ENCODE peak calls at places on chromosomes 12 and 14, in six cellular contexts. B is IMR-90, X is H9, C is mesenchymal stem cell, S is neuronal stem cell, T is H1. K is an unnamed sample.
A peak's percentile ranks its signal among the peaks of the same experiment; 100 is the strongest.

GRCh38 chr12:116332705-116333380 is 55.4 kb upstream of the MED13L start:
- DNase-seq in B (no peak), X (no peak), C (no peak), S (peak; percentile 21), T (no peak), K (no peak)

GRCh38 chr12:103495783-103496456 is at the start of gene C12orf42:
- DNase-seq in B (no peak), X (peak; percentile 73), C (peak; percentile 11), S (peak; percentile 59), T (peak; percentile 76), K (peak; percentile 56)

GRCh38 chr12:16043480-16043879 is 132.3 kb downstream of the DERA start:
- DNase-seq in B (no peak), X (no peak), C (no peak), S (no peak), T (no peak), K (no peak)

GRCh38 chr12:122200541-122201175 is 2.9 kb upstream of the B3GNT4 start:
- DNase-seq in B (no peak), X (peak; percentile 61), C (no peak), S (no peak), T (no peak), K (no peak)

GRCh38 chr12:1318327-1319031 is 275.9 kb downstream of the FBXL14 start:
- DNase-seq in B (peak; percentile 31), X (peak; percentile 65), C (peak; percentile 33), S (peak; percentile 26), T (no peak), K (peak; percentile 93)

GRCh38 chr12:101891462-101891971 is 14.1 kb downstream of the DRAM1 start:
- DNase-seq in B (peak; percentile 95), X (no peak), C (peak; percentile 96), S (no peak), T (no peak), K (no peak)

GRCh38 chr12:127712561-127712960 is 554.4 kb upstream of the TMEM132C start:
- DNase-seq in B (no peak), X (no peak), C (no peak), S (no peak), T (no peak), K (no peak)

GRCh38 chr12:122306407-122306806 is 40.1 kb upstream of the VPS33A start:
- DNase-seq in B (no peak), X (peak; percentile 75), C (no peak), S (no peak), T (peak; percentile 47), K (peak; percentile 71)

GRCh38 chr14:52131640-52132320 is 62.9 kb upstream of the NID2 start:
- DNase-seq in B (peak; percentile 96), X (peak; percentile 86), C (peak; percentile 93), S (peak; percentile 69), T (peak; percentile 84), K (peak; percentile 92)

GRCh38 chr14:71665157-71665556 is 267.1 kb upstream of the RGS6 start:
- DNase-seq in B (peak; percentile 89), X (no peak), C (peak; percentile 83), S (no peak), T (no peak), K (no peak)

GRCh38 chr12:93677195-93678064 is at the start of gene CRADD:
- DNase-seq in B (peak; percentile 99), X (peak; percentile 95), C (peak; percentile 98), S (peak; percentile 92), T (peak; percentile 82), K (peak; percentile 99)

GRCh38 chr12:44874981-44875416 is 1.1 kb downstream of the NELL2 start:
- DNase-seq in B (no peak), X (peak; percentile 57), C (no peak), S (peak; percentile 37), T (peak; percentile 63), K (peak; percentile 67)

GRCh38 chr12:75859868-75860267 is 171.7 kb downstream of the PHLDA1 start:
- DNase-seq in B (peak; percentile 21), X (no peak), C (no peak), S (no peak), T (no peak), K (no peak)

GRCh38 chr14:63493246-63493645 is 49.9 kb downstream of the PPP2R5E start:
- DNase-seq in B (peak; percentile 33), X (no peak), C (no peak), S (peak; percentile 18), T (no peak), K (peak; percentile 76)

GRCh38 chr12:22473212-22473611 is 71.1 kb downstream of the C2CD5 start:
- DNase-seq in B (no peak), X (no peak), C (no peak), S (no peak), T (no peak), K (no peak)

GRCh38 chr14:58620011-58620410 is 17.8 kb upstream of the DACT1 start:
- DNase-seq in B (no peak), X (no peak), C (no peak), S (no peak), T (no peak), K (no peak)

GRCh38 chr14:33943081-33943480 is 7.8 kb downstream of the EGLN3 start:
- DNase-seq in B (no peak), X (no peak), C (no peak), S (no peak), T (no peak), K (no peak)

GRCh38 chr12:16393126-16393525 is 45.7 kb downstream of the MGST1 start:
- DNase-seq in B (no peak), X (no peak), C (no peak), S (no peak), T (no peak), K (no peak)

GRCh38 chr14:29743566-29743965 is 184.1 kb downstream of the PRKD1 start:
- DNase-seq in B (no peak), X (no peak), C (no peak), S (no peak), T (no peak), K (no peak)

GRCh38 chr12:77343291-77343690 is 277.9 kb upstream of the E2F7 start:
- DNase-seq in B (peak; percentile 46), X (no peak), C (no peak), S (no peak), T (no peak), K (no peak)

GRCh38 chr14:31441273-31442110 is 15.8 kb downstream of the DTD2 start:
- DNase-seq in B (peak; percentile 72), X (no peak), C (peak; percentile 37), S (no peak), T (no peak), K (no peak)

GRCh38 chr12:49019435-49020317 is 1.1 kb upstream of the PRKAG1 start:
- DNase-seq in B (peak; percentile 23), X (peak; percentile 75), C (peak; percentile 53), S (no peak), T (peak; percentile 67), K (peak; percentile 71)

GRCh38 chr12:98572010-98572409 is 21.5 kb upstream of the SLC25A3 start:
- DNase-seq in B (no peak), X (peak; percentile 57), C (no peak), S (no peak), T (no peak), K (peak; percentile 48)

GRCh38 chr12:104710940-104711725 is 247.0 kb downstream of the SLC41A2 start:
- DNase-seq in B (peak; percentile 76), X (no peak), C (no peak), S (no peak), T (no peak), K (no peak)

GRCh38 chr14:106605548-106606448 is 1079.4 kb downstream of the TMEM121 start:
- DNase-seq in B (no peak), X (no peak), C (no peak), S (no peak), T (no peak), K (no peak)

GRCh38 chr14:90505531-90505930 is 108.7 kb downstream of the CALM1 start:
- DNase-seq in B (no peak), X (no peak), C (no peak), S (no peak), T (no peak), K (no peak)

GRCh38 chr12:29547151-29547561 is 49.7 kb upstream of the OVCH1 start:
- DNase-seq in B (peak; percentile 85), X (no peak), C (peak; percentile 93), S (no peak), T (no peak), K (peak; percentile 57)

GRCh38 chr14:101187816-101188570 is 284.5 kb upstream of the RTL1 start:
- DNase-seq in B (no peak), X (peak; percentile 41), C (no peak), S (no peak), T (no peak), K (peak; percentile 25)

GRCh38 chr14:34322940-34323418 is 139.1 kb downstream of the SPTSSA start:
- DNase-seq in B (peak; percentile 46), X (peak; percentile 68), C (peak; percentile 59), S (peak; percentile 49), T (peak; percentile 79), K (peak; percentile 63)

GRCh38 chr12:19971396-19971802 is 396.9 kb upstream of the PDE3A start:
- DNase-seq in B (no peak), X (peak; percentile 89), C (peak; percentile 69), S (peak; percentile 18), T (peak; percentile 54), K (peak; percentile 93)
- H4K8ac ChIP-seq in B (no peak overlapping the region), X (no peak overlapping the region), C (peak overlapping the region; percentile 52), S (no peak overlapping the region), T (no peak overlapping the region), K (no peak overlapping the region)

GRCh38 chr12:124631681-124632080 is 64.3 kb upstream of the NCOR2 start:
- DNase-seq in B (no peak), X (no peak), C (no peak), S (no peak), T (no peak), K (no peak)

GRCh38 chr12:124630791-124631313 is 63.4 kb upstream of the NCOR2 start:
- DNase-seq in B (no peak), X (peak; percentile 83), C (no peak), S (no peak), T (no peak), K (peak; percentile 51)

GRCh38 chr12:124629117-124629516 is 61.7 kb upstream of the NCOR2 start:
- DNase-seq in B (no peak), X (no peak), C (no peak), S (no peak), T (no peak), K (no peak)

GRCh38 chr12:124632510-124632909 is 65.1 kb upstream of the NCOR2 start:
- DNase-seq in B (no peak), X (no peak), C (no peak), S (no peak), T (no peak), K (peak; percentile 53)

GRCh38 chr12:124629799-124630198 is 62.4 kb upstream of the NCOR2 start:
- DNase-seq in B (no peak), X (no peak), C (no peak), S (no peak), T (no peak), K (no peak)
- H2BK5ac ChIP-seq in B (no peak overlapping the region), X (no peak overlapping the region), C (no peak overlapping the region), S (no peak overlapping the region), T (no peak overlapping the region), K (no peak overlapping the region)

DNA sequence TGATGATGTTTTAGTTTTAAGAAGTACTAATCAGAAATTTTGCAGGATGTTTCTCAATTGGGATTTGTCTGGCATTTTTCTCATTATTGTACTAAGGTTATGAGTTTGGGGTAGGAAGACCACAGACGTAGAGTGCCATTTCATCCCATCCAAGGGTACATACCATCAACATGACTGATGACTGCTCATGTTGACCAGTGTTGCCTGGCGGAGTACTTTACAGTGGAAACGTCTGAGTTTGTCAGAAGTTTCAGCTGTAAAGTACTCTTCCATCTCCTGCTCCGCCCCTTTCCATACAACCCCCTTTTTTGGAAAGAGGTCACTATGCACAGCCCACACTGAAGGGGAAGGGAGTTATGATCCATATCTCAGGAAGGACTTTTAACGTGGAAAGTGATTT is 74.2 kb downstream of the RCOR1 start:
- DNase-seq in B (no peak), X (no peak), C (no peak), S (no peak), T (no peak), K (no peak)
- H3K4ac ChIP-seq in B (no peak overlapping the region), X (no peak overlapping the region), C (no peak overlapping the region), S (no peak overlapping the region), T (no peak overlapping the region), K (no peak overlapping the region)

GRCh38 chr14:74493343-74494261 is at the start of gene ISCA2:
- DNase-seq in B (peak; percentile 99), X (peak; percentile 100), C (peak; percentile 99), S (peak; percentile 100), T (peak; percentile 99), K (peak; percentile 100)
- H4K8ac ChIP-seq in B (peak within 1 kb of the TSS; percentile 53), X (no peak within 1 kb of the TSS), C (peak within 1 kb of the TSS; percentile 97), S (no peak within 1 kb of the TSS), T (peak within 1 kb of the TSS; percentile 95), K (no peak within 1 kb of the TSS)